ENCODE peak calls at places on chromosome 20, in six cellular contexts. S is cardiac fibroblast, B is fibroblast of pulmonary artery, U is GM12865, L is colonic mucosa, W is HL-60. G is an unnamed sample.

GRCh38 chr20:23125625-23126191 is 39.6 kb upstream of the CD93 start:
- DNase-seq in W (peak; percentile 100), S (peak; percentile 69), L (no peak), U (peak; percentile 52), B (peak; percentile 75), G (no peak)

GRCh38 chr20:24878657-24879056 is 70.4 kb upstream of the CST7 start:
- DNase-seq in U (no peak), S (no peak), B (no peak), L (no peak), W (no peak), G (no peak)

GRCh38 chr20:20743511-20744169 is 31.2 kb upstream of the RALGAPA2 start:
- DNase-seq in U (no peak), B (peak; percentile 69), L (peak; percentile 67), W (peak; percentile 91), S (peak; percentile 88), G (peak; percentile 71)

GRCh38 chr20:62142252-62143117 is 709 bp downstream of the PSMA7 start:
- DNase-seq in L (peak; percentile 41), W (no peak), U (peak; percentile 19), S (no peak), B (no peak), G (no peak)

GRCh38 chr20:41367393-41367695 is 726 bp upstream of the EMILIN3 start:
- DNase-seq in W (no peak), B (no peak), S (no peak), L (no peak), U (no peak), G (no peak)

GRCh38 chr20:48879609-48880008 is 41.9 kb upstream of the ARFGEF2 start:
- DNase-seq in B (peak; percentile 47), U (no peak), W (peak; percentile 35), L (no peak), S (peak; percentile 39), G (no peak)

GRCh38 chr20:41664584-41664983 is 46.4 kb upstream of the CHD6 start:
- DNase-seq in S (no peak), U (peak; percentile 66), W (no peak), B (peak; percentile 19), L (no peak), G (no peak)

GRCh38 chr20:62361799-62362589 is 5.1 kb downstream of the LAMA5 start:
- DNase-seq in S (no peak), U (no peak), W (no peak), L (no peak), B (no peak), G (no peak)

GRCh38 chr20:25256226-25256859 is 8.5 kb downstream of the PYGB start:
- DNase-seq in B (peak; percentile 51), W (no peak), S (peak; percentile 66), U (no peak), L (peak; percentile 14), G (no peak)

GRCh38 chr20:48738399-48739304 is 89.1 kb downstream of the PREX1 start:
- DNase-seq in U (peak; percentile 96), B (no peak), S (no peak), W (peak; percentile 75), L (no peak), G (no peak)

GRCh38 chr20:41508335-41508734 is 109.8 kb downstream of the CHD6 start:
- DNase-seq in W (no peak), L (peak; percentile 26), B (no peak), U (no peak), S (no peak), G (no peak)

GRCh38 chr20:10596726-10597125 is 77.1 kb downstream of the JAG1 start:
- DNase-seq in B (peak; percentile 87), U (no peak), S (peak; percentile 80), L (no peak), W (no peak), G (no peak)

GRCh38 chr20:57435498-57436222 is 44.5 kb downstream of the RBM38 start:
- DNase-seq in S (peak; percentile 52), L (peak; percentile 79), W (peak; percentile 94), U (peak; percentile 42), B (no peak), G (no peak)

GRCh38 chr20:7410150-7410549 is 530.1 kb downstream of the HAO1 start:
- DNase-seq in U (no peak), S (no peak), W (no peak), B (no peak), L (no peak), G (no peak)

GRCh38 chr20:17645546-17646208 is 36.4 kb downstream of the RRBP1 start:
- DNase-seq in W (no peak), B (no peak), S (peak; percentile 34), L (no peak), U (no peak), G (no peak)

GRCh38 chr20:20561172-20561571 is 151.3 kb downstream of the RALGAPA2 start:
- DNase-seq in B (no peak), L (no peak), U (no peak), S (no peak), W (no peak), G (no peak)

GRCh38 chr20:20130399-20130798 is 78.1 kb downstream of the CFAP61 start:
- DNase-seq in B (peak; percentile 3), L (no peak), W (peak; percentile 6), S (no peak), U (peak; percentile 18), G (peak; percentile 19)

GRCh38 chr20:31739550-31739863 is 417 bp downstream of the TPX2 start:
- DNase-seq in B (no peak), W (no peak), U (no peak), L (no peak), S (no peak), G (no peak)

GRCh38 chr20:24628985-24629384 is 159.6 kb downstream of the SYNDIG1 start:
- DNase-seq in U (no peak), S (no peak), L (no peak), W (no peak), B (no peak), G (no peak)

GRCh38 chr20:19451591-19452295 is 239.3 kb downstream of the SLC24A3 start:
- DNase-seq in U (peak; percentile 9), L (no peak), W (no peak), B (no peak), S (no peak), G (no peak)

GRCh38 chr20:5835234-5835845 is 85.1 kb downstream of the SHLD1 start:
- DNase-seq in S (peak; percentile 62), U (no peak), W (no peak), B (peak; percentile 64), L (no peak), G (peak; percentile 4)

GRCh38 chr20:48599748-48600469 is 227.9 kb downstream of the PREX1 start:
- DNase-seq in L (no peak), U (no peak), B (no peak), S (no peak), W (no peak), G (no peak)

GRCh38 chr20:20549699-20550098 is 162.7 kb downstream of the RALGAPA2 start:
- DNase-seq in W (no peak), U (no peak), B (peak; percentile 62), L (no peak), S (peak; percentile 36), G (no peak)

GRCh38 chr20:55586626-55587025 is 418.7 kb downstream of the CBLN4 start:
- DNase-seq in L (no peak), S (no peak), B (no peak), W (no peak), U (no peak), G (no peak)

GRCh38 chr20:48852609-48853008 is 24.8 kb upstream of the PREX1 start:
- DNase-seq in W (no peak), U (no peak), B (no peak), L (no peak), S (no peak), G (no peak)

GRCh38 chr20:24106155-24106800 is 117.7 kb upstream of the GGTLC1 start:
- DNase-seq in B (no peak), W (no peak), U (no peak), L (no peak), S (no peak), G (no peak)

GRCh38 chr20:34320861-34321260 is 17.7 kb upstream of the AHCY start:
- DNase-seq in B (no peak), L (no peak), S (no peak), W (no peak), U (no peak), G (no peak)

GRCh38 chr20:23938118-23938438 is 50.5 kb downstream of the GGTLC1 start:
- DNase-seq in B (no peak), W (no peak), U (no peak), L (no peak), S (no peak), G (no peak)

GRCh38 chr20:56861590-56861989 is 232.5 kb downstream of the TFAP2C start:
- DNase-seq in U (no peak), L (no peak), B (no peak), W (no peak), S (no peak), G (no peak)

GRCh38 chr20:1396264-1396663 is 3.4 kb upstream of the FKBP1A start:
- DNase-seq in S (no peak), U (no peak), W (no peak), B (no peak), L (no peak), G (no peak)

GRCh38 chr20:1393507-1393882 is 641 bp upstream of the FKBP1A start:
- DNase-seq in L (no peak), B (no peak), S (no peak), W (no peak), U (no peak), G (no peak)

GRCh38 chr20:1396702-1397101 is 3.8 kb upstream of the FKBP1A start:
- DNase-seq in L (no peak), U (no peak), S (no peak), W (no peak), B (no peak), G (no peak)

GRCh38 chr20:1401431-1401907 is 8.6 kb upstream of the FKBP1A start:
- DNase-seq in B (no peak), U (no peak), L (no peak), W (no peak), S (no peak), G (no peak)

GRCh38 chr20:1397710-1398109 is 4.9 kb upstream of the FKBP1A start:
- DNase-seq in B (no peak), U (no peak), S (peak; percentile 58), L (no peak), W (no peak), G (no peak)
- TF ChIP-seq CTCF in B (peak; percentile 23), U (no peak), S (peak; percentile 42), L (peak; percentile 7), W (no peak), G (peak; percentile 14)

GRCh38 chr20:58515240-58516212 is at the start of gene APCDD1L:
- DNase-seq in B (peak; percentile 37), W (no peak), S (peak; percentile 19), L (no peak), U (no peak), G (no peak)
- H3K4me3 ChIP-seq in B (peak within 1 kb of the TSS; percentile 42), W (no peak within 1 kb of the TSS), S (peak within 1 kb of the TSS; percentile 36), L (peak within 1 kb of the TSS; percentile 5), U (no peak within 1 kb of the TSS), G (no peak within 1 kb of the TSS)

DNA sequence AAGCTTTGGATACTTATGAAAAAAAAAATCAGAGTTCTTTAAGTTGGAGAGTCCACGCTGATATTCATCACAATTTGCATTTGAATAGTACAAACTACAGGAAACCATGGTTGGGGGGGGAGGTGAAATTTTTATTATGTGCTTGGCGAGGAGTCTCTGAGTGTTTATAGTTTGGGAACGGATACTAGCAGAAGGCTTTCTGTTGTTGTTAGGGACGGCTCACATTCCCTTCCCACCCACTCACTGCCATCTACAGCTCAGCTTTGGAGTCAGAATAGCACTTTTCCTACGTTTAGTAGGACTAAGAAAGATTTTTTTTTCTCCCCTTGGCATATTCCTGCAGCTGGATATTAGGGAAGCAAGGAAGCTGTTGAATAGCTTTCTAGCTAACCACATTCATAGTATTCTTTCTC is 235.0 kb upstream of the ZNF217 start:
- DNase-seq in S (peak; percentile 95), W (no peak), U (no peak), L (peak; percentile 49), B (peak; percentile 95), G (no peak)
- TF ChIP-seq CTCF in S (peak; percentile 11), W (no peak), U (no peak), L (no peak), B (peak; percentile 33), G (peak; percentile 24)

GRCh38 chr20:63976980-63977391 is 2.5 kb downstream of the SAMD10 start:
- DNase-seq in B (no peak), L (no peak), S (no peak), U (no peak), W (no peak), G (no peak)
- H3K4me3 ChIP-seq in B (no peak overlapping the region), L (no peak overlapping the region), S (no peak overlapping the region), U (no peak overlapping the region), W (no peak overlapping the region), G (no peak overlapping the region)